ENCODE peak calls at places on chromosome X, in ten cellular contexts. J is lower leg skin, E is suprapubic skin, N is transverse colon, F is sigmoid colon, S is A549, M is adrenal gland, B is IMR-90, T is heart left ventricle, V is right lobe of liver. G is an unnamed sample.

GRCh38 chrX:118718737-118719136 is 8.7 kb upstream of the IL13RA1 start:
- DNase-seq in M (peak), N (no peak), V (no peak), F (no peak), B (no peak), T (no peak), J (no peak), S (no peak), E (no peak), G (no peak)

GRCh38 chrX:69503835-69504625 is at the start of gene NALF2:
- DNase-seq in S (peak), E (no peak), V (peak), J (peak), B (peak), M (peak), F (peak), T (no peak), N (peak), G (peak)

GRCh38 chrX:38561951-38562719 is 793 bp downstream of the TSPAN7 start:
- DNase-seq in B (no peak), J (no peak), F (peak), S (no peak), T (peak), V (peak), N (peak), M (peak), E (peak), G (peak)

GRCh38 chrX:15465896-15466651 is 27.1 kb downstream of the PIR start:
- DNase-seq in B (peak), F (no peak), N (no peak), V (no peak), J (no peak), E (no peak), M (no peak), T (no peak), S (no peak), G (no peak)

GRCh38 chrX:110383414-110383813 is 24.8 kb downstream of the RTL9 start:
- DNase-seq in N (no peak), V (no peak), M (no peak), F (no peak), T (no peak), J (no peak), E (no peak), B (peak), S (no peak), G (no peak)

GRCh38 chrX:111634823-111635410 is 46.1 kb upstream of the ALG13 start:
- DNase-seq in N (no peak), M (no peak), E (no peak), S (no peak), V (no peak), F (no peak), T (no peak), J (no peak), B (no peak), G (no peak)

GRCh38 chrX:134026732-134027311 is 41.4 kb upstream of the GPC3 start:
- DNase-seq in S (peak), E (no peak), F (peak), V (peak), J (peak), T (no peak), N (peak), M (peak), B (peak), G (peak)

GRCh38 chrX:53195401-53195800 is 29.6 kb downstream of the KDM5C start:
- DNase-seq in S (no peak), J (no peak), M (no peak), T (no peak), N (no peak), B (no peak), E (no peak), V (no peak), F (no peak), G (no peak)

GRCh38 chrX:83510466-83511181 is 2.5 kb downstream of the POU3F4 start:
- DNase-seq in T (no peak), F (no peak), B (no peak), M (no peak), N (no peak), E (no peak), J (no peak), V (no peak), S (no peak), G (no peak)

GRCh38 chrX:114619874-114620273 is 36.0 kb downstream of the HTR2C start:
- DNase-seq in F (no peak), T (no peak), V (no peak), E (no peak), B (no peak), N (no peak), M (no peak), J (no peak), S (no peak), G (no peak)

GRCh38 chrX:56728752-56729151 is 291 bp upstream of the NBDY start:
- DNase-seq in S (peak), V (no peak), M (peak), N (peak), B (peak), F (no peak), E (no peak), J (no peak), T (no peak), G (peak)

GRCh38 chrX:47649781-47650163 is 591 bp downstream of the ELK1 start:
- DNase-seq in J (no peak), E (no peak), S (no peak), N (no peak), F (no peak), B (no peak), M (no peak), V (no peak), T (no peak), G (no peak)

GRCh38 chrX:47649302-47649701 is 1.1 kb downstream of the ELK1 start:
- DNase-seq in S (no peak), J (no peak), F (no peak), V (no peak), T (no peak), M (no peak), B (no peak), N (no peak), E (no peak), G (no peak)

GRCh38 chrX:47651043-47651905 is 911 bp upstream of the ELK1 start:
- DNase-seq in M (no peak), E (no peak), N (no peak), F (no peak), J (no peak), V (no peak), S (no peak), T (no peak), B (no peak), G (no peak)

GRCh38 chrX:47648376-47648775 is 2.0 kb downstream of the ELK1 start:
- DNase-seq in M (no peak), J (no peak), E (no peak), S (no peak), F (no peak), N (no peak), B (peak), T (no peak), V (no peak), G (no peak)

GRCh38 chrX:47650164-47651042 is at the start of gene ELK1:
- DNase-seq in V (peak), F (peak), J (peak), N (peak), B (peak), S (peak), T (peak), E (peak), M (peak), G (peak)
- TF ChIP-seq POLR2A in V (peak), F (peak), J (no peak), N (peak), B (peak), S (peak), T (no peak), E (peak), M (peak), G (no peak)

DNA sequence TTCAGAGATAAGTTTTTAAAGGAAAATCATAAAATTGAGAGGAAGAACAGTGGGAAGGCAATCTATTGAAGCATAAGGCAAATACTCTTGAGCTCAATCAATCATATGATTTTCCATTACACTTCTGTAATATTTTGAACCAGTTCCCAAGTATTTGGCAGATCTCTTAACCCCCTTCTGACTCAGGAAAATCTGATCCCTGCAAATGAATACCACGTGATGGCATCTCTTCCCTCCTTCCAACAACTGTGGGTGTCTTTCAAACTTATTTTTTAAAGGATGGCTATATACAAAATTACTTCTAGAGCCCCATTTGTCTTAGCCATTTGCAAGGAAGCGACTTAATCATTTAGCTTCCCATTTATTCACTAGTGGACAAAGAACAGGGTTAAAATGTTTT is 41.9 kb downstream of the AMOT start:
- DNase-seq in J (no peak), S (no peak), F (no peak), V (no peak), T (no peak), E (no peak), B (no peak), M (no peak), N (no peak), G (no peak)
- TF ChIP-seq CTCF in J (no peak), S (no peak), F (no peak), V (no peak), T (no peak), E (no peak), B (no peak), M (no peak), N (no peak), G (no peak)

DNA sequence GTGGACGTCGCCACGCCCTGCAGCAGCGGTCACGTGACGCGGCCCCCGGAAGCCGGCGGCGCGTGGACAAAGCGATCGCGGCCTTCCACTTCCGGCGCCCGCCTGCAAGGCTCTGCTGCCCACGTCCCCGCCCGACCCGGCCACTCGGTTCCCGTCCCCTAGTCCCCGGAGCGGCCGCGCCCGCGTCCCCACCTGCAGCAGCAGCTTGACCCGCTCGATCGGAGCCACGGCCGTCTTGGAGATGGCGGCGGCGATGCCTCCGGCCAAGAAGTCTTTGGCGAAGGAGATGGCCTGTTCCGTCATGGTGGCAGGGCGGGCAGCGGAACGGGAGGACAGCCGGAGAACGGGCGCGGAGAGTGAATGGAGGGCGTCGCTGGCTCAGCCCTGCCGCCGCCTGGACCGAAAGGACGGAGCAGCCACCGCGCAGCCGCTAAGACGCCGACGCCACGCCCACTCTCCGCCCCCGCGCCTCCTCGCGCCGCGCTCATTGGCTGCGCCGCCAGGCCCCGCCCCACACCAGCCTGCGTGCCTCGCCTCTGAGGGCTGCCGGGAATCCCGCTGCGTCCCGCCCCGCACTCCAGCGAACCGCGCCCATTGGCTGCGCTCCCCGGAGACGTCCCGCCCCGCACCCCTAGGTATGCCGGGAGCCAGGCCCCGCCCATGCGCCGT is at the start of gene SLC25A6:
- DNase-seq in F (peak), J (peak), V (peak), S (peak), M (peak), E (peak), N (peak), T (peak), B (peak), G (peak)
- TF ChIP-seq POLR2A in F (peak), J (no peak), V (peak), S (no peak), M (peak), E (peak), N (peak), T (peak), B (peak), G (peak)

GRCh38 chrX:102154218-102154860 is 1.4 kb downstream of the BEX5 start:
- DNase-seq in S (no peak), V (no peak), M (no peak), E (no peak), N (peak), J (no peak), B (no peak), F (no peak), T (no peak), G (peak)
- TF ChIP-seq CTCF in S (no peak), V (peak), M (no peak), E (no peak), N (no peak), J (no peak), B (no peak), F (no peak), T (no peak), G (no peak)

GRCh38 chrX:154779261-154779660 is 16.6 kb downstream of the DKC1 start:
- DNase-seq in V (no peak), T (no peak), N (no peak), M (no peak), S (no peak), E (no peak), F (no peak), B (peak), J (no peak), G (no peak)

GRCh38 chrX:154774622-154775021 is 12.0 kb downstream of the DKC1 start:
- DNase-seq in V (no peak), S (no peak), E (no peak), B (no peak), T (no peak), M (no peak), N (no peak), F (no peak), J (no peak), G (no peak)

GRCh38 chrX:154776753-154777152 is 14.1 kb downstream of the DKC1 start:
- DNase-seq in F (no peak), N (no peak), E (no peak), T (no peak), J (no peak), V (no peak), M (no peak), S (no peak), B (no peak), G (no peak)

GRCh38 chrX:154780968-154781367 is 18.3 kb downstream of the DKC1 start:
- DNase-seq in N (no peak), J (no peak), V (peak), S (no peak), F (no peak), M (no peak), E (no peak), T (no peak), B (no peak), G (no peak)

GRCh38 chrX:154775611-154776349 is 13.1 kb downstream of the DKC1 start:
- DNase-seq in N (no peak), S (no peak), F (no peak), V (no peak), M (peak), E (no peak), B (peak), T (no peak), J (no peak), G (peak)
- TF ChIP-seq POLR2A in N (no peak), S (no peak), F (no peak), V (no peak), M (no peak), E (no peak), B (no peak), T (no peak), J (no peak), G (no peak)

G was measured in thyroid gland.